ENCODE peak calls at places on chromosomes 6 and 20, in eight cellular contexts. M is fibroblast of pulmonary artery; W is NCI-H1048; R is NCI-H1105; U is cardiac fibroblast; Q is choroid plexus epithelial cell; N is CD8-positive, alpha-beta T cell; K is globus pallidus. V is an unnamed sample.
A peak's percentile ranks its signal among the peaks of the same experiment; 100 is the strongest.

GRCh38 chr20:56815796-56816195 is 186.7 kb downstream of the TFAP2C start:
- DNase-seq in N (no peak), Q (no peak), U (no peak), R (no peak), W (no peak), K (no peak), M (no peak), V (no peak)

GRCh38 chr20:61556116-61556515 is 304.1 kb downstream of the CDH4 start:
- DNase-seq in N (no peak), R (no peak), W (no peak), U (peak; percentile 85), M (peak; percentile 36), K (no peak), Q (peak; percentile 83), V (peak; percentile 91)

GRCh38 chr6:126176266-126176665 is 163.6 kb upstream of the CENPW start:
- DNase-seq in K (no peak), U (peak; percentile 68), W (no peak), N (no peak), R (no peak), Q (peak; percentile 75), M (peak; percentile 71), V (no peak)

GRCh38 chr6:165010556-165011535 is 298.6 kb downstream of the C6orf118 start:
- DNase-seq in R (no peak), K (no peak), Q (peak; percentile 1), M (no peak), U (no peak), N (no peak), W (no peak), V (peak; percentile 82)

GRCh38 chr20:41138527-41139226 is 1.3 kb downstream of the PLCG1 start:
- DNase-seq in U (peak; percentile 27), K (no peak), N (peak; percentile 36), R (no peak), W (no peak), M (peak; percentile 26), Q (no peak), V (no peak)

GRCh38 chr20:63968928-63969760 is 586 bp downstream of the ZNF512B start:
- DNase-seq in U (no peak), R (no peak), K (no peak), M (no peak), N (no peak), Q (no peak), W (no peak), V (no peak)

GRCh38 chr6:356828-357251 is 34.7 kb upstream of the IRF4 start:
- DNase-seq in R (no peak), W (no peak), M (no peak), K (no peak), U (no peak), N (no peak), Q (no peak), V (no peak)

GRCh38 chr20:31606928-31607639 is 2.0 kb downstream of the ID1 start:
- DNase-seq in Q (peak; percentile 82), K (no peak), R (peak; percentile 80), N (no peak), M (peak; percentile 92), U (peak; percentile 59), W (no peak), V (peak; percentile 81)

GRCh38 chr20:16201191-16201590 is 372.1 kb downstream of the KIF16B start:
- DNase-seq in Q (no peak), R (no peak), M (no peak), W (no peak), N (no peak), U (no peak), K (no peak), V (no peak)

GRCh38 chr20:3786126-3786484 is 435 bp downstream of the CENPB start:
- DNase-seq in W (no peak), N (no peak), K (no peak), M (peak; percentile 70), R (peak; percentile 51), U (peak; percentile 67), Q (peak; percentile 74), V (peak; percentile 53)